ENCODE peak calls at places on chromosomes 1 and 21, in four cellular contexts. One of them, this sample, is unnamed.

GRCh38 chr1:25501235-25502058 is 42.0 kb upstream of the LDLRAP1 start:
- DNase-seq in right atrium auricular region: peak; percentile 28
- DNase-seq in H1: peak; percentile 57
- DNase-seq in GM06990: no peak
- DNase-seq in this sample: peak; percentile 93

GRCh38 chr1:12031039-12031980 is 12.0 kb downstream of the MIIP start:
- DNase-seq in right atrium auricular region: no peak
- DNase-seq in H1: no peak
- DNase-seq in GM06990: no peak
- DNase-seq in this sample: peak; percentile 39

GRCh38 chr21:25161571-25161970 is 445.7 kb downstream of the MRPL39 start:
- DNase-seq in right atrium auricular region: no peak
- DNase-seq in H1: no peak
- DNase-seq in GM06990: no peak
- DNase-seq in this sample: no peak

GRCh38 chr21:33069994-33070811 is at the start of gene OLIG1:
- DNase-seq in right atrium auricular region: no peak
- DNase-seq in H1: no peak
- DNase-seq in GM06990: peak; percentile 26
- DNase-seq in this sample: peak; percentile 4

GRCh38 chr1:201633297-201633696 is 94.4 kb downstream of the NAV1 start:
- DNase-seq in right atrium auricular region: no peak
- DNase-seq in H1: no peak
- DNase-seq in GM06990: no peak
- DNase-seq in this sample: no peak

GRCh38 chr1:54284781-54285563 is 85.0 kb downstream of the MRPL37 start:
- DNase-seq in right atrium auricular region: no peak
- DNase-seq in H1: no peak
- DNase-seq in GM06990: no peak
- DNase-seq in this sample: no peak

GRCh38 chr1:214977133-214977532 is 105.4 kb upstream of the KCNK2 start:
- DNase-seq in right atrium auricular region: no peak
- DNase-seq in H1: no peak
- DNase-seq in GM06990: no peak
- DNase-seq in this sample: peak; percentile 37

GRCh38 chr1:170669586-170670332 is 5.8 kb downstream of the PRRX1 start:
- DNase-seq in right atrium auricular region: no peak
- DNase-seq in H1: no peak
- DNase-seq in GM06990: no peak
- DNase-seq in this sample: no peak

GRCh38 chr1:206924549-206925115 is 2.9 kb upstream of the FCMR start:
- DNase-seq in right atrium auricular region: no peak
- DNase-seq in H1: no peak
- DNase-seq in GM06990: peak; percentile 81
- DNase-seq in this sample: no peak

GRCh38 chr1:78377356-78377928 is 113.3 kb upstream of the PTGFR start:
- DNase-seq in right atrium auricular region: no peak
- DNase-seq in H1: no peak
- DNase-seq in GM06990: no peak
- DNase-seq in this sample: no peak

GRCh38 chr1:156665539-156665938 is 11.7 kb downstream of the NES start:
- DNase-seq in right atrium auricular region: no peak
- DNase-seq in H1: no peak
- DNase-seq in GM06990: no peak
- DNase-seq in this sample: no peak

GRCh38 chr1:153312569-153313186 is at the start of gene PGLYRP3:
- DNase-seq in right atrium auricular region: no peak
- DNase-seq in H1: no peak
- DNase-seq in GM06990: no peak
- DNase-seq in this sample: no peak

GRCh38 chr1:245765241-245766000 is 610.6 kb downstream of the KIF26B start:
- DNase-seq in right atrium auricular region: no peak
- DNase-seq in H1: no peak
- DNase-seq in GM06990: no peak
- DNase-seq in this sample: peak; percentile 46

GRCh38 chr1:89757532-89757931 is 63.3 kb upstream of the LRRC8D start:
- DNase-seq in right atrium auricular region: no peak
- DNase-seq in H1: no peak
- DNase-seq in GM06990: peak; percentile 9
- DNase-seq in this sample: peak; percentile 32

GRCh38 chr1:7127322-7128050 is 342.2 kb downstream of the CAMTA1 start:
- DNase-seq in right atrium auricular region: no peak
- DNase-seq in H1: no peak
- DNase-seq in GM06990: no peak
- DNase-seq in this sample: peak; percentile 16
- TF ChIP-seq CTCF in right atrium auricular region: no peak
- TF ChIP-seq CTCF in H1: peak; percentile 21
- TF ChIP-seq CTCF in GM06990: no peak
- TF ChIP-seq CTCF in this sample: no peak

GRCh38 chr21:44967082-44968047 is 27.5 kb downstream of the SLX9 start:
- DNase-seq in right atrium auricular region: no peak
- DNase-seq in H1: no peak
- DNase-seq in GM06990: no peak
- DNase-seq in this sample: no peak
- H3K4me3 ChIP-seq in right atrium auricular region: no peak overlapping the region
- H3K4me3 ChIP-seq in H1: no peak overlapping the region
- H3K4me3 ChIP-seq in GM06990: no peak overlapping the region
- H3K4me3 ChIP-seq in this sample: no peak overlapping the region

GRCh38 chr1:925532-926421 is 2.1 kb downstream of the SAMD11 start:
- DNase-seq in right atrium auricular region: no peak
- DNase-seq in H1: no peak
- DNase-seq in GM06990: no peak
- DNase-seq in this sample: peak; percentile 45
- TF ChIP-seq CTCF in right atrium auricular region: no peak
- TF ChIP-seq CTCF in H1: no peak
- TF ChIP-seq CTCF in GM06990: no peak
- TF ChIP-seq CTCF in this sample: peak; percentile 13

GRCh38 chr1:164787834-164788231 is 228.8 kb downstream of the PBX1 start:
- DNase-seq in right atrium auricular region: no peak
- DNase-seq in H1: no peak
- DNase-seq in GM06990: no peak
- DNase-seq in this sample: no peak
- H3K4me3 ChIP-seq in right atrium auricular region: no peak overlapping the region
- H3K4me3 ChIP-seq in H1: no peak overlapping the region
- H3K4me3 ChIP-seq in GM06990: no peak overlapping the region
- H3K4me3 ChIP-seq in this sample: no peak overlapping the region